ENCODE peak calls at places on chromosomes 5 and 9, in four cellular contexts. One of them, this sample, is unnamed.

GRCh38 chr5:134582281-134582680 is 50.3 kb downstream of the SAR1B start:
- DNase-seq in aorta: no peak
- DNase-seq in psoas muscle: peak; percentile 26
- DNase-seq in ovary: no peak
- DNase-seq in this sample: no peak

GRCh38 chr5:133831506-133832224 is 136.8 kb downstream of the C5orf15 start:
- DNase-seq in aorta: no peak
- DNase-seq in psoas muscle: no peak
- DNase-seq in ovary: no peak
- DNase-seq in this sample: peak; percentile 37

GRCh38 chr5:15737036-15737821 is 237.2 kb downstream of the FBXL7 start:
- DNase-seq in aorta: no peak
- DNase-seq in psoas muscle: no peak
- DNase-seq in ovary: no peak
- DNase-seq in this sample: no peak

GRCh38 chr9:114366334-114367128 is 21.3 kb downstream of the AKNA start:
- DNase-seq in aorta: no peak
- DNase-seq in psoas muscle: no peak
- DNase-seq in ovary: no peak
- DNase-seq in this sample: no peak

GRCh38 chr5:173326501-173326960 is 1.7 kb downstream of the STC2 start:
- DNase-seq in aorta: no peak
- DNase-seq in psoas muscle: no peak
- DNase-seq in ovary: no peak
- DNase-seq in this sample: no peak

GRCh38 chr9:83231039-83231438 is 168.1 kb upstream of the RASEF start:
- DNase-seq in aorta: no peak
- DNase-seq in psoas muscle: no peak
- DNase-seq in ovary: no peak
- DNase-seq in this sample: no peak

GRCh38 chr9:111481885-111482636 is 2.1 kb downstream of the ECPAS start:
- DNase-seq in aorta: no peak
- DNase-seq in psoas muscle: peak; percentile 63
- DNase-seq in ovary: no peak
- DNase-seq in this sample: no peak

GRCh38 chr5:158951951-158952545 is 147.7 kb downstream of the EBF1 start:
- DNase-seq in aorta: no peak
- DNase-seq in psoas muscle: no peak
- DNase-seq in ovary: no peak
- DNase-seq in this sample: no peak

GRCh38 chr9:90967171-90967570 is 165.6 kb downstream of the SYK start:
- DNase-seq in aorta: no peak
- DNase-seq in psoas muscle: no peak
- DNase-seq in ovary: no peak
- DNase-seq in this sample: no peak

GRCh38 chr5:39417979-39418378 is 6.8 kb downstream of the DAB2 start:
- DNase-seq in aorta: no peak
- DNase-seq in psoas muscle: no peak
- DNase-seq in ovary: no peak
- DNase-seq in this sample: no peak

GRCh38 chr5:155729684-155730059 is 597.3 kb upstream of the SGCD start:
- DNase-seq in aorta: peak; percentile 73
- DNase-seq in psoas muscle: peak; percentile 75
- DNase-seq in ovary: peak; percentile 79
- DNase-seq in this sample: no peak

GRCh38 chr9:134433101-134433500 is 106.8 kb downstream of the RXRA start:
- DNase-seq in aorta: peak; percentile 89
- DNase-seq in psoas muscle: peak; percentile 84
- DNase-seq in ovary: no peak
- DNase-seq in this sample: peak; percentile 87

GRCh38 chr5:20000416-20000815 is 12.4 kb upstream of the CDH18 start:
- DNase-seq in aorta: no peak
- DNase-seq in psoas muscle: no peak
- DNase-seq in ovary: no peak
- DNase-seq in this sample: no peak

GRCh38 chr9:87107072-87107471 is 159.8 kb upstream of the GAS1 start:
- DNase-seq in aorta: no peak
- DNase-seq in psoas muscle: no peak
- DNase-seq in ovary: no peak
- DNase-seq in this sample: no peak

GRCh38 chr5:116544542-116545241 is 29.9 kb downstream of the SEMA6A start:
- DNase-seq in aorta: no peak
- DNase-seq in psoas muscle: no peak
- DNase-seq in ovary: no peak
- DNase-seq in this sample: no peak

GRCh38 chr5:140631063-140631462 is 1.9 kb downstream of the CD14 start:
- DNase-seq in aorta: no peak
- DNase-seq in psoas muscle: no peak
- DNase-seq in ovary: no peak
- DNase-seq in this sample: no peak

GRCh38 chr9:131731237-131731995 is 8.5 kb downstream of the RAPGEF1 start:
- DNase-seq in aorta: no peak
- DNase-seq in psoas muscle: no peak
- DNase-seq in ovary: no peak
- DNase-seq in this sample: no peak

GRCh38 chr5:18553269-18553668 is 919.0 kb downstream of the TAF11L14 start:
- DNase-seq in aorta: no peak
- DNase-seq in psoas muscle: no peak
- DNase-seq in ovary: no peak
- DNase-seq in this sample: no peak

GRCh38 chr5:131966551-131966950 is 21.1 kb upstream of the MEIKIN start:
- DNase-seq in aorta: no peak
- DNase-seq in psoas muscle: no peak
- DNase-seq in ovary: no peak
- DNase-seq in this sample: no peak

GRCh38 chr5:107431536-107431935 is 239.2 kb downstream of the EFNA5 start:
- DNase-seq in aorta: no peak
- DNase-seq in psoas muscle: no peak
- DNase-seq in ovary: no peak
- DNase-seq in this sample: no peak

GRCh38 chr5:1665803-1666202 is 133.8 kb downstream of the MRPL36 start:
- DNase-seq in aorta: no peak
- DNase-seq in psoas muscle: peak; percentile 18
- DNase-seq in ovary: no peak
- DNase-seq in this sample: no peak

GRCh38 chr9:3361115-3361514 is 164.7 kb downstream of the RFX3 start:
- DNase-seq in aorta: no peak
- DNase-seq in psoas muscle: no peak
- DNase-seq in ovary: no peak
- DNase-seq in this sample: no peak

GRCh38 chr9:83047839-83048775 is 14.8 kb downstream of the RASEF start:
- DNase-seq in aorta: no peak
- DNase-seq in psoas muscle: no peak
- DNase-seq in ovary: no peak
- DNase-seq in this sample: no peak

GRCh38 chr5:68778467-68778866 is 315.3 kb upstream of the SLC30A5 start:
- DNase-seq in aorta: no peak
- DNase-seq in psoas muscle: no peak
- DNase-seq in ovary: no peak
- DNase-seq in this sample: no peak

GRCh38 chr5:80082731-80083114 is 47.6 kb downstream of the THBS4 start:
- DNase-seq in aorta: peak; percentile 89
- DNase-seq in psoas muscle: peak; percentile 86
- DNase-seq in ovary: peak; percentile 90
- DNase-seq in this sample: peak; percentile 72

GRCh38 chr9:109886050-109886449 is 106.1 kb downstream of the PALM2AKAP2 start:
- DNase-seq in aorta: no peak
- DNase-seq in psoas muscle: no peak
- DNase-seq in ovary: no peak
- DNase-seq in this sample: no peak

GRCh38 chr9:109889456-109889855 is 109.5 kb downstream of the PALM2AKAP2 start:
- DNase-seq in aorta: no peak
- DNase-seq in psoas muscle: no peak
- DNase-seq in ovary: no peak
- DNase-seq in this sample: no peak

GRCh38 chr9:109887079-109887478 is 107.1 kb downstream of the PALM2AKAP2 start:
- DNase-seq in aorta: no peak
- DNase-seq in psoas muscle: no peak
- DNase-seq in ovary: no peak
- DNase-seq in this sample: no peak

GRCh38 chr9:109883623-109884022 is 103.6 kb downstream of the PALM2AKAP2 start:
- DNase-seq in aorta: no peak
- DNase-seq in psoas muscle: no peak
- DNase-seq in ovary: no peak
- DNase-seq in this sample: no peak

GRCh38 chr9:109886617-109887016 is 106.6 kb downstream of the PALM2AKAP2 start:
- DNase-seq in aorta: no peak
- DNase-seq in psoas muscle: no peak
- DNase-seq in ovary: no peak
- DNase-seq in this sample: no peak
- H3K27ac ChIP-seq in aorta: no peak overlapping the region
- H3K27ac ChIP-seq in psoas muscle: no peak overlapping the region
- H3K27ac ChIP-seq in ovary: no peak overlapping the region
- H3K27ac ChIP-seq in this sample: no peak overlapping the region

GRCh38 chr5:51399636-51399993 is 16.4 kb downstream of the ISL1 start:
- DNase-seq in aorta: no peak
- DNase-seq in psoas muscle: no peak
- DNase-seq in ovary: no peak
- DNase-seq in this sample: no peak
- H3K27ac ChIP-seq in aorta: no peak overlapping the region
- H3K27ac ChIP-seq in psoas muscle: no peak overlapping the region
- H3K27ac ChIP-seq in ovary: no peak overlapping the region
- H3K27ac ChIP-seq in this sample: no peak overlapping the region

GRCh38 chr9:107816187-107817021 is 326.8 kb upstream of the KLF4 start:
- DNase-seq in aorta: no peak
- DNase-seq in psoas muscle: no peak
- DNase-seq in ovary: no peak
- DNase-seq in this sample: no peak
- H3K27ac ChIP-seq in aorta: no peak overlapping the region
- H3K27ac ChIP-seq in psoas muscle: no peak overlapping the region
- H3K27ac ChIP-seq in ovary: no peak overlapping the region
- H3K27ac ChIP-seq in this sample: no peak overlapping the region

DNA sequence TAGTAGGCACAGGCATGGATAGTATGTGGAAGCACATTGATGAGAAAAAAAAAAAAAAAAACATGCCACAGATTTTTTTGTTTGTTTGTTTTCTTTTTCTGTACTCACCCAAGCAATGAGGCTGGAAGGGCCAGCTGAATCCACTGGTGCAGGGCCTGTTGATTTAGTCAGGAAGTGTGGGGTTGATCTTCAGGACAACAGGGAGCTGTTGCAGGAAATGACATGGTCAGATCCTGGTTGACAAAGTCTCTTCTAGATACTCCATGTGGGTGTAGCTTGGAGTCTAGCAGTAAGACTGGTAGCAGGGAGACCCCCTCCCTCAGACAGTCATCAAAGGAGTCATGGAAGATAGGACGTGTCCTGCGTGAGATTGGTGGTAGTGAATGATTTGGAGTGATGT is 191.8 kb downstream of the PAPPA start:
- DNase-seq in aorta: no peak
- DNase-seq in psoas muscle: no peak
- DNase-seq in ovary: no peak
- DNase-seq in this sample: no peak
- H3K27ac ChIP-seq in aorta: no peak overlapping the region
- H3K27ac ChIP-seq in psoas muscle: no peak overlapping the region
- H3K27ac ChIP-seq in ovary: no peak overlapping the region
- H3K27ac ChIP-seq in this sample: no peak overlapping the region

DNA sequence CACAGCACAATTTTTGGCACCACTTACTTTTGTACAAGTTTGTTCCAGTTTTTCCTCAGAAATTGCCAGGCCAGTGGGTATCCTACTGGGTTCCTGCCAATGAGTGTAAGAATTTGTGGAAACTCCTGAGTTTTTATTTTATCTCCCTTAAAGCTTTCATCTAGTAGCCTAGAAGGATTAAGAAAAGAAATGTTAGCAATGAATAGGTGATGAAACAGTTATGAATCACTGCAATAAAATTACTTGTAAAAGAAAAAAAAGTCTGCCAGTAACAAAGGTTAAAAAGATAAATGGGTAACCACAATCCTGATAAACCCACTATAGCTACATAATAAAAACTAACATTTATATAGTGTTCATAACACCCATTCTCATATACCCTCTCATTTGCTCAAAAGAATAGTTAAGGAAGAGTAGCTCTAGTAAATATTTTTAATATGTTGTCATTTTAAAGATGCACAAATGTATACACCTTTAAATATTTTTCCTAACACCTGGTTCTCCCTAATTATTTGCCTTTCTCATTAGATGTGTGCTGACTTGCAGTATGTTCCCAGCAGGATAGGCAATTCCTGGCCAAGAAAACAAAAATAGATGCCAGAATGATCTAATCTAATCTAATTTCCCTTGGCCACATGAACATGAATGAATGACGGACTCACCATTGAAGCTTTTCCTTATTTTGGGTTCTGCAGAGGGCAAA is 26.6 kb downstream of the ERAP1 start:
- DNase-seq in aorta: no peak
- DNase-seq in psoas muscle: no peak
- DNase-seq in ovary: no peak
- DNase-seq in this sample: no peak
- H3K27ac ChIP-seq in aorta: no peak overlapping the region
- H3K27ac ChIP-seq in psoas muscle: no peak overlapping the region
- H3K27ac ChIP-seq in ovary: no peak overlapping the region
- H3K27ac ChIP-seq in this sample: peak overlapping the region; percentile 10

This sample was measured in tibial artery.